ENCODE peak calls at places on chromosomes 3 and 15, in ten cellular contexts. One of them, this sample, is unnamed.

GRCh38 chr3:29759021-29759359 is 478.1 kb downstream of the RBMS3 start:
- DNase-seq in A549: no peak
- DNase-seq in tibial nerve: peak; percentile 66
- DNase-seq in sigmoid colon: no peak
- DNase-seq in transverse colon: no peak
- DNase-seq in SK-N-SH: no peak
- DNase-seq in stomach: no peak
- DNase-seq in esophagus muscularis mucosa: no peak
- DNase-seq in ovary: no peak
- DNase-seq in K562: no peak
- DNase-seq in this sample: no peak

GRCh38 chr3:40827942-40828688 is 303.4 kb downstream of the ZNF621 start:
- DNase-seq in stomach: no peak
- DNase-seq in sigmoid colon: peak; percentile 80
- DNase-seq in A549: no peak
- DNase-seq in tibial nerve: peak; percentile 51
- DNase-seq in esophagus muscularis mucosa: no peak
- DNase-seq in K562: no peak
- DNase-seq in SK-N-SH: no peak
- DNase-seq in ovary: no peak
- DNase-seq in transverse colon: peak; percentile 10
- DNase-seq in this sample: peak; percentile 45

GRCh38 chr15:55694652-55695150 is 48.3 kb downstream of the PRTG start:
- DNase-seq in tibial nerve: no peak
- DNase-seq in A549: peak; percentile 41
- DNase-seq in transverse colon: no peak
- DNase-seq in SK-N-SH: no peak
- DNase-seq in sigmoid colon: no peak
- DNase-seq in ovary: no peak
- DNase-seq in stomach: no peak
- DNase-seq in K562: no peak
- DNase-seq in esophagus muscularis mucosa: no peak
- DNase-seq in this sample: no peak

GRCh38 chr3:10309736-10310135 is 11.2 kb downstream of the SEC13 start:
- DNase-seq in ovary: no peak
- DNase-seq in SK-N-SH: no peak
- DNase-seq in A549: no peak
- DNase-seq in stomach: no peak
- DNase-seq in K562: no peak
- DNase-seq in transverse colon: no peak
- DNase-seq in esophagus muscularis mucosa: no peak
- DNase-seq in tibial nerve: no peak
- DNase-seq in sigmoid colon: no peak
- DNase-seq in this sample: no peak

GRCh38 chr3:185330238-185330637 is 32.7 kb upstream of the MAP3K13 start:
- DNase-seq in ovary: no peak
- DNase-seq in esophagus muscularis mucosa: no peak
- DNase-seq in tibial nerve: no peak
- DNase-seq in stomach: no peak
- DNase-seq in K562: no peak
- DNase-seq in sigmoid colon: no peak
- DNase-seq in transverse colon: no peak
- DNase-seq in A549: no peak
- DNase-seq in SK-N-SH: no peak
- DNase-seq in this sample: no peak

GRCh38 chr3:63351159-63352007 is 73.3 kb downstream of the SYNPR start:
- DNase-seq in sigmoid colon: no peak
- DNase-seq in SK-N-SH: peak; percentile 49
- DNase-seq in transverse colon: no peak
- DNase-seq in ovary: no peak
- DNase-seq in K562: peak; percentile 46
- DNase-seq in stomach: no peak
- DNase-seq in A549: peak; percentile 55
- DNase-seq in tibial nerve: peak; percentile 26
- DNase-seq in esophagus muscularis mucosa: no peak
- DNase-seq in this sample: no peak

GRCh38 chr3:31555204-31555603 is 22.5 kb downstream of the STT3B start:
- DNase-seq in A549: no peak
- DNase-seq in transverse colon: no peak
- DNase-seq in tibial nerve: no peak
- DNase-seq in stomach: no peak
- DNase-seq in SK-N-SH: no peak
- DNase-seq in esophagus muscularis mucosa: no peak
- DNase-seq in K562: no peak
- DNase-seq in ovary: no peak
- DNase-seq in sigmoid colon: no peak
- DNase-seq in this sample: no peak

GRCh38 chr15:75059607-75060006 is 36.2 kb downstream of the PPCDC start:
- DNase-seq in esophagus muscularis mucosa: no peak
- DNase-seq in SK-N-SH: no peak
- DNase-seq in transverse colon: no peak
- DNase-seq in tibial nerve: no peak
- DNase-seq in sigmoid colon: no peak
- DNase-seq in ovary: peak; percentile 14
- DNase-seq in K562: no peak
- DNase-seq in stomach: no peak
- DNase-seq in A549: no peak
- DNase-seq in this sample: peak; percentile 15

GRCh38 chr15:77035999-77036471 is 34.9 kb downstream of the TSPAN3 start:
- DNase-seq in stomach: peak; percentile 17
- DNase-seq in sigmoid colon: peak; percentile 49
- DNase-seq in transverse colon: peak; percentile 7
- DNase-seq in K562: no peak
- DNase-seq in SK-N-SH: peak; percentile 18
- DNase-seq in ovary: no peak
- DNase-seq in tibial nerve: no peak
- DNase-seq in A549: no peak
- DNase-seq in esophagus muscularis mucosa: no peak
- DNase-seq in this sample: no peak

GRCh38 chr15:77038312-77039216 is 32.3 kb downstream of the TSPAN3 start:
- DNase-seq in tibial nerve: no peak
- DNase-seq in stomach: no peak
- DNase-seq in K562: no peak
- DNase-seq in A549: no peak
- DNase-seq in ovary: no peak
- DNase-seq in esophagus muscularis mucosa: no peak
- DNase-seq in transverse colon: peak; percentile 55
- DNase-seq in sigmoid colon: no peak
- DNase-seq in SK-N-SH: no peak
- DNase-seq in this sample: no peak

GRCh38 chr15:77035584-77035983 is 35.3 kb downstream of the TSPAN3 start:
- DNase-seq in SK-N-SH: peak; percentile 27
- DNase-seq in A549: no peak
- DNase-seq in tibial nerve: no peak
- DNase-seq in ovary: no peak
- DNase-seq in sigmoid colon: peak; percentile 61
- DNase-seq in K562: no peak
- DNase-seq in esophagus muscularis mucosa: no peak
- DNase-seq in transverse colon: no peak
- DNase-seq in stomach: peak; percentile 11
- DNase-seq in this sample: no peak

GRCh38 chr15:77037475-77038209 is 33.3 kb downstream of the TSPAN3 start:
- DNase-seq in sigmoid colon: peak; percentile 55
- DNase-seq in SK-N-SH: peak; percentile 13
- DNase-seq in tibial nerve: no peak
- DNase-seq in ovary: no peak
- DNase-seq in transverse colon: peak; percentile 6
- DNase-seq in stomach: peak; percentile 23
- DNase-seq in esophagus muscularis mucosa: peak; percentile 83
- DNase-seq in A549: no peak
- DNase-seq in K562: no peak
- DNase-seq in this sample: no peak

GRCh38 chr15:77036537-77037474 is 34.1 kb downstream of the TSPAN3 start:
- DNase-seq in K562: no peak
- DNase-seq in esophagus muscularis mucosa: no peak
- DNase-seq in stomach: peak; percentile 24
- DNase-seq in A549: no peak
- DNase-seq in sigmoid colon: peak; percentile 63
- DNase-seq in tibial nerve: no peak
- DNase-seq in ovary: peak; percentile 39
- DNase-seq in SK-N-SH: peak; percentile 21
- DNase-seq in transverse colon: peak; percentile 9
- DNase-seq in this sample: no peak
- TF ChIP-seq EP300 in K562: no peak
- TF ChIP-seq EP300 in esophagus muscularis mucosa: no peak
- TF ChIP-seq EP300 in stomach: no peak
- TF ChIP-seq EP300 in A549: no peak
- TF ChIP-seq EP300 in sigmoid colon: no peak
- TF ChIP-seq EP300 in tibial nerve: no peak
- TF ChIP-seq EP300 in ovary: no peak
- TF ChIP-seq EP300 in SK-N-SH: no peak
- TF ChIP-seq EP300 in transverse colon: no peak
- TF ChIP-seq EP300 in this sample: no peak

DNA sequence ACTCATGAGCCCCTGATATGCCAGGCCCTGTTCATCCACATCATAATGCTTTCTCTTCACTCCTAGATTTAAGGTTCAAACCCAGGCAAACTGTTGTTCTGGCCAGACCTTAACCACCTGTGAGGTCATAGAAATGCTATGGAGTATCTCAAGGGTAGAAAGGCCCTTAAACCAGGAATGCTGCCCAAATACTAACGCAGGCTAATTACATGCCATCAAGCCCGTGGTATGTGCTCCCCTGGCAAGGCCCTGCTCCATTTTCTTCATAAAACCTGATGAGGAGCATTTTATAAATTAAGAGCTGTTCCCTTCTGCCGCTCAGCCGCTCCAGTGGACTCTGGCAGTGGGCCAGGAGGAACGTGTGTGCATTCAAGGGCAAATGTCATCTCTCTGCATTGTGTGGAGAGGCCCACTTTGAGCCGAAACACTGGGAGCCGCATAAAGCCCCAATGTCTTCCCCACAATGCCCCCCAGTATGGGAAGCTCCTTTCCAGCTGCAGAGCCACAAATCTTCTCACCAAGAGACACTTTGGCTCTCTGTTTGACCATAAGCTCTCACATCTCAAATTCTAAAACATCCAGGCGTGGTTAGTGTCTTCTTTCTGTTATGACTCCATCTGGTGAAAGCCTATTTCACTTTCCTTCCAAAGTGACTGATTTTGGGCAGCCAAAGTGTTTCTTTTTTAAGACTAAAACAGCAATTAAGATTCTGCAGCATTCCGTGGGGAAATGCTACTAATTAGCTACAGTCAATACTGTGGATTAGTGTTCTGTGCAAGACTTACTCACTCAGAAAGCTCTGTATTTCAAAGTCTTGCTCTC is 210.7 kb upstream of the NR2E3 start:
- DNase-seq in transverse colon: no peak
- DNase-seq in stomach: peak; percentile 66
- DNase-seq in tibial nerve: no peak
- DNase-seq in esophagus muscularis mucosa: peak; percentile 74
- DNase-seq in A549: no peak
- DNase-seq in sigmoid colon: no peak
- DNase-seq in K562: no peak
- DNase-seq in ovary: peak; percentile 49
- DNase-seq in SK-N-SH: no peak
- DNase-seq in this sample: peak; percentile 28
- TF ChIP-seq EP300 in transverse colon: no peak
- TF ChIP-seq EP300 in stomach: no peak
- TF ChIP-seq EP300 in tibial nerve: no peak
- TF ChIP-seq EP300 in esophagus muscularis mucosa: no peak
- TF ChIP-seq EP300 in A549: no peak
- TF ChIP-seq EP300 in sigmoid colon: no peak
- TF ChIP-seq EP300 in K562: no peak
- TF ChIP-seq EP300 in ovary: no peak
- TF ChIP-seq EP300 in SK-N-SH: no peak
- TF ChIP-seq EP300 in this sample: no peak

GRCh38 chr15:38650384-38650783 is 85.8 kb upstream of the RASGRP1 start:
- DNase-seq in ovary: no peak
- DNase-seq in stomach: no peak
- DNase-seq in esophagus muscularis mucosa: no peak
- DNase-seq in tibial nerve: no peak
- DNase-seq in sigmoid colon: no peak
- DNase-seq in transverse colon: no peak
- DNase-seq in A549: no peak
- DNase-seq in K562: no peak
- DNase-seq in SK-N-SH: no peak
- DNase-seq in this sample: no peak

GRCh38 chr15:38650936-38651327 is 86.3 kb upstream of the RASGRP1 start:
- DNase-seq in SK-N-SH: no peak
- DNase-seq in transverse colon: no peak
- DNase-seq in ovary: no peak
- DNase-seq in tibial nerve: no peak
- DNase-seq in A549: no peak
- DNase-seq in stomach: no peak
- DNase-seq in K562: no peak
- DNase-seq in sigmoid colon: no peak
- DNase-seq in esophagus muscularis mucosa: no peak
- DNase-seq in this sample: no peak

GRCh38 chr15:38652998-38653397 is 88.4 kb upstream of the RASGRP1 start:
- DNase-seq in sigmoid colon: no peak
- DNase-seq in A549: no peak
- DNase-seq in stomach: no peak
- DNase-seq in tibial nerve: no peak
- DNase-seq in transverse colon: peak; percentile 41
- DNase-seq in SK-N-SH: no peak
- DNase-seq in ovary: no peak
- DNase-seq in esophagus muscularis mucosa: no peak
- DNase-seq in K562: no peak
- DNase-seq in this sample: no peak

GRCh38 chr15:38652183-38652794 is 87.7 kb upstream of the RASGRP1 start:
- DNase-seq in A549: no peak
- DNase-seq in tibial nerve: no peak
- DNase-seq in esophagus muscularis mucosa: no peak
- DNase-seq in transverse colon: no peak
- DNase-seq in ovary: no peak
- DNase-seq in sigmoid colon: no peak
- DNase-seq in SK-N-SH: no peak
- DNase-seq in stomach: no peak
- DNase-seq in K562: no peak
- DNase-seq in this sample: no peak

DNA sequence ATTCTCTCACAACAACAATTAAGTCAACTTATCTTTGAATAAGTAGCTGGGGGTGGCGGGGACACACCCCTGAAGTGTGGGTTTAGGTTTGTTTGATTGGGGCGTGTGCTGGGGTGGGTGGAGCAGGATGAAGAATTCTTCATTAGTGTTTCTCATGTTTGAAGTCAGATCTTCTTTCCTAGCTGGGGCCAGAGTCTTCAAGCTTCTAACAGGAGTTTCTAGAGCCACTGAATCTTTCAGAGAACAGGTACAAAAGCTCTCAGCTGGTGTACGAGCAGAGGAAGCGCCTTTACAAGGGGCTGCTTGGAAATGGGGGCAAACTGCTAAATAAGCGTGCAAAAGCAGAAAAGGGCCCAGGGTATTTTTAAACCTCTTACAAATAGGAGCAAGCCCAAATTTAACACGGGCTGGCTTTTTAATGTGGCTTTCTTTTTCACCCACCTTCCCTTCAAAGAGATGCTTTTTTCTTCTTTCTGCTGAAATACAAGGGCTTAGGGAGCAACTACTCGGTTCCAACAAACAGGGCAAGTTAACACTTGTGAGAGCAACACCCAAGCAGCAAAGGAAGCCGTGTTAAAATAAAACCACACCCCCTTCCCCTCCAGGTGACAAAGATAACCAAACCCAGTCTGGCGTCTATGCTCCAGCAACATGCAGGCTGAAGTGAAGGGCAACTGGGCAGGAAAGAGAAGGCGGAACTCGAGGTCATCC is 86.9 kb upstream of the RASGRP1 start:
- DNase-seq in tibial nerve: no peak
- DNase-seq in sigmoid colon: no peak
- DNase-seq in SK-N-SH: no peak
- DNase-seq in K562: no peak
- DNase-seq in esophagus muscularis mucosa: no peak
- DNase-seq in transverse colon: peak; percentile 15
- DNase-seq in stomach: no peak
- DNase-seq in ovary: no peak
- DNase-seq in A549: no peak
- DNase-seq in this sample: no peak
- TF ChIP-seq EP300 in tibial nerve: no peak
- TF ChIP-seq EP300 in sigmoid colon: no peak
- TF ChIP-seq EP300 in SK-N-SH: no peak
- TF ChIP-seq EP300 in K562: no peak
- TF ChIP-seq EP300 in esophagus muscularis mucosa: no peak
- TF ChIP-seq EP300 in transverse colon: no peak
- TF ChIP-seq EP300 in stomach: no peak
- TF ChIP-seq EP300 in ovary: no peak
- TF ChIP-seq EP300 in A549: no peak
- TF ChIP-seq EP300 in this sample: no peak

GRCh38 chr15:56967336-56967735 is 48.9 kb downstream of the TCF12 start:
- DNase-seq in SK-N-SH: no peak
- DNase-seq in sigmoid colon: no peak
- DNase-seq in transverse colon: no peak
- DNase-seq in tibial nerve: no peak
- DNase-seq in ovary: no peak
- DNase-seq in K562: no peak
- DNase-seq in stomach: no peak
- DNase-seq in esophagus muscularis mucosa: no peak
- DNase-seq in A549: no peak
- DNase-seq in this sample: no peak

GRCh38 chr15:56971571-56971970 is 53.1 kb downstream of the TCF12 start:
- DNase-seq in ovary: no peak
- DNase-seq in SK-N-SH: no peak
- DNase-seq in K562: no peak
- DNase-seq in tibial nerve: no peak
- DNase-seq in sigmoid colon: no peak
- DNase-seq in A549: no peak
- DNase-seq in stomach: no peak
- DNase-seq in esophagus muscularis mucosa: no peak
- DNase-seq in transverse colon: no peak
- DNase-seq in this sample: no peak

GRCh38 chr15:56968256-56968655 is 49.8 kb downstream of the TCF12 start:
- DNase-seq in tibial nerve: no peak
- DNase-seq in A549: no peak
- DNase-seq in stomach: no peak
- DNase-seq in K562: no peak
- DNase-seq in sigmoid colon: no peak
- DNase-seq in transverse colon: no peak
- DNase-seq in ovary: no peak
- DNase-seq in esophagus muscularis mucosa: no peak
- DNase-seq in SK-N-SH: no peak
- DNase-seq in this sample: no peak

GRCh38 chr15:56969265-56969895 is 50.9 kb downstream of the TCF12 start:
- DNase-seq in SK-N-SH: no peak
- DNase-seq in transverse colon: no peak
- DNase-seq in A549: no peak
- DNase-seq in sigmoid colon: no peak
- DNase-seq in K562: no peak
- DNase-seq in stomach: no peak
- DNase-seq in ovary: no peak
- DNase-seq in esophagus muscularis mucosa: no peak
- DNase-seq in tibial nerve: no peak
- DNase-seq in this sample: no peak

DNA sequence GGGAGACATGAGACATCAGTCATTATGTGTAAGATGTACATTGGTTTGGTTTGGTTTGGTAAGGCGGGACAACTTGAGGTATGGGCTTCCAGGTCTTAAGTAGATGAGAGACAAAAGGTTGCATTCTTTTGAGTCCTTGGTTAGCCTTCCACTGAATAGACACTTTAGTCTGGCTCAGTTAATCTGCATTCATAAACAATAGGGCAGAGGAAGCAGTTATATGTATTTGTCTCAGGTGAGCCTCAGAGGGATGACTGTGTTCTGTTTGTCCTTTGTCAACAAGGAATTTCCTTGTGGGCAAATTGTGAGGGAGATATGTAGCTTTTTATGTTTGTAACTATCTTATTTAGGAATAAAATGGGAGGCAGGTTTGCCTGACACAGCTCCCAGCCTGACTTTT is 50.4 kb downstream of the TCF12 start:
- DNase-seq in stomach: no peak
- DNase-seq in ovary: no peak
- DNase-seq in A549: no peak
- DNase-seq in tibial nerve: no peak
- DNase-seq in SK-N-SH: no peak
- DNase-seq in transverse colon: no peak
- DNase-seq in K562: no peak
- DNase-seq in sigmoid colon: no peak
- DNase-seq in esophagus muscularis mucosa: no peak
- DNase-seq in this sample: no peak
- TF ChIP-seq EP300 in stomach: no peak
- TF ChIP-seq EP300 in ovary: no peak
- TF ChIP-seq EP300 in A549: no peak
- TF ChIP-seq EP300 in tibial nerve: no peak
- TF ChIP-seq EP300 in SK-N-SH: no peak
- TF ChIP-seq EP300 in transverse colon: no peak
- TF ChIP-seq EP300 in K562: no peak
- TF ChIP-seq EP300 in sigmoid colon: no peak
- TF ChIP-seq EP300 in esophagus muscularis mucosa: no peak
- TF ChIP-seq EP300 in this sample: no peak